ENCODE peak calls at places on chromosomes 12 and 14, in six cellular contexts. X, V, W, C, Z and D are unnamed samples.

GRCh38 chr14:99513183-99513694 is 32.0 kb downstream of the CCNK start:
- DNase-seq in X (no peak), V (no peak), W (no peak), C (no peak), Z (no peak), D (no peak)

GRCh38 chr12:91109148-91109564 is 2.1 kb downstream of the LUM start:
- DNase-seq in X (peak), V (peak), W (peak), C (peak), Z (peak), D (peak)

GRCh38 chr14:51880810-51881580 is 20.6 kb downstream of the GNG2 start:
- DNase-seq in X (peak), V (no peak), W (no peak), C (no peak), Z (no peak), D (no peak)

GRCh38 chr12:119479121-119479561 is 114.4 kb upstream of the TMEM233 start:
- DNase-seq in X (no peak), V (no peak), W (no peak), C (no peak), Z (no peak), D (no peak)

GRCh38 chr12:95978351-95978750 is 17.8 kb downstream of the HAL start:
- DNase-seq in X (no peak), V (no peak), W (no peak), C (no peak), Z (no peak), D (no peak)

GRCh38 chr14:105154476-105154871 is 14.1 kb downstream of the JAG2 start:
- DNase-seq in X (no peak), V (no peak), W (no peak), C (no peak), Z (no peak), D (no peak)

GRCh38 chr14:67819563-67820411 is at the start of gene RAD51B:
- DNase-seq in X (peak), V (peak), W (peak), C (peak), Z (peak), D (peak)

GRCh38 chr12:93091851-93092558 is 162.9 kb upstream of the EEA1 start:
- DNase-seq in X (no peak), V (no peak), W (no peak), C (no peak), Z (no peak), D (no peak)

GRCh38 chr12:80490329-80490728 is 46.3 kb downstream of the PTPRQ start:
- DNase-seq in X (no peak), V (peak), W (peak), C (no peak), Z (no peak), D (peak)

GRCh38 chr12:80485222-80485987 is 41.4 kb downstream of the PTPRQ start:
- DNase-seq in X (no peak), V (no peak), W (no peak), C (no peak), Z (no peak), D (no peak)

GRCh38 chr12:80484778-80485177 is 40.7 kb downstream of the PTPRQ start:
- DNase-seq in X (no peak), V (no peak), W (no peak), C (no peak), Z (no peak), D (no peak)
- H2BK15ac ChIP-seq in X (no peak), V (no peak), W (no peak), C (no peak), Z (no peak), D (no peak)

DNA sequence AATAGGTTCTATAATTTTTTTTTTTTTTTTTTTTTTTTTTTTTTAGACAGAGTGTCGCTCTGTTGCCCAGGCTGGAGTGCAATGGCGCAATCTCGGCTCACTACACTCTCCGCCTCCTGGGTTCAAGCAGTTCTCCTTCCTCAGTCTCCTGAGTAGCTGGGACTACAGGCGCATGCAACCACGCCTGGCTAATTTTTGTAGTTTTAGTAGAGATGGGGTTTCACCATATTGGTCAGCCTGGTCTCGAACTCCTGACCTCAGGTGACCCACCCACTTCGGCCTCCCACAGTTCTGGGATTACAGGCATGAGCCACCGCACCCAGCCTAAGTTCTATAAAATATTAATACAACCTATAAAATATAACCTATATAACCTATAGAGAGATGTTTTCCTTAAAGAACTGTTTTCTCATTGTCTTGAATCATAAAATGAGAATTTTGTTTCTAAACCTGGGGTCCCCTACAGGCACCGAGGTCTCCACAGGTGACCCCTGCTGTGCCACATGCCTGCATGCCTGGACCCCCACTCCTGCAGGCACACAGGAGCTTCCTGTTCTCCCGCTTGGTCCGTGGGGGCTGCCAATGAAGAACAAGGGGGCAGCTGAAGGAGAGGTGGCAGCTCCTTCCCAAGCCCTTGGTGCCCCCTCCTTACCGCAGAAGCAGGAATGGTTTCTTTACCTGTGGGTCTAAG is 70.9 kb upstream of the ZFP36L1 start:
- DNase-seq in X (no peak), V (no peak), W (no peak), C (no peak), Z (no peak), D (no peak)
- H3K4me2 ChIP-seq in X (no peak), V (no peak), W (no peak), C (no peak), Z (no peak), D (no peak)

DNA sequence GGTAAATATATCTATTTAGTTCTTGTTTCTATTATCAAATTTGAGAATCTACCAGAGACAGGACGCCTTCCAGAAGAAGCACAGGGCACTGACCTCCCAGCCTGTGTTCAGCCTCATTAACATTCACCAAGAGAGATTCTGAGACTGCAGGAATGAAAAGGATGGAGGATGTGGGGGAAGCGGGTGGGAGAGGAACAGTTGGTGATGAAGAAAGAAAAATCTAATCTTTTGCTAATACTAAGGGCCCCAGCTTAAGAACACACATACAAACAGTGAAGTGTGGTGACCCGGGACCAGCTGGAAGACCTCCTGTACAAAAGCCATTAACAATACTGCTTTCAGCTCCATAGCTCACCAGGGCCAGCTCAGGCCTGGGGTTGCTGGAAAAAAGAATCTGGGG is 160.5 kb downstream of the NUAK1 start:
- DNase-seq in X (peak), V (no peak), W (no peak), C (no peak), Z (no peak), D (no peak)
- H2AK5ac ChIP-seq in X (no peak), V (no peak), W (no peak), C (peak), Z (no peak), D (no peak)

GRCh38 chr14:87001333-87001732 is 991.6 kb downstream of the GALC start:
- DNase-seq in X (no peak), V (no peak), W (no peak), C (no peak), Z (no peak), D (no peak)
- H2BK15ac ChIP-seq in X (no peak), V (no peak), W (no peak), C (no peak), Z (no peak), D (no peak)

GRCh38 chr14:59362533-59362932 is 102.6 kb downstream of the GPR135 start:
- DNase-seq in X (peak), V (no peak), W (no peak), C (peak), Z (no peak), D (no peak)
- H3K4me2 ChIP-seq in X (no peak), V (no peak), W (no peak), C (no peak), Z (no peak), D (no peak)